ENCODE peak calls at places on chromosomes 16 and 17, in eight cellular contexts. One of them, this sample, is unnamed.

GRCh38 chr17:43713494-43714162 is 45.0 kb downstream of the SOST start:
- DNase-seq in HFF-Myc: no peak
- DNase-seq in right cardiac atrium: peak
- DNase-seq in psoas muscle: no peak
- DNase-seq in pancreas: peak
- DNase-seq in fibroblast of mammary gland: no peak
- DNase-seq in HCT116: no peak
- DNase-seq in breast epithelium: no peak
- DNase-seq in this sample: no peak

GRCh38 chr17:19305261-19305660 is 57.3 kb downstream of the B9D1 start:
- DNase-seq in pancreas: no peak
- DNase-seq in fibroblast of mammary gland: no peak
- DNase-seq in breast epithelium: no peak
- DNase-seq in right cardiac atrium: no peak
- DNase-seq in HCT116: no peak
- DNase-seq in psoas muscle: no peak
- DNase-seq in HFF-Myc: no peak
- DNase-seq in this sample: no peak

GRCh38 chr16:15976929-15977637 is 27.7 kb downstream of the ABCC1 start:
- DNase-seq in HCT116: no peak
- DNase-seq in pancreas: no peak
- DNase-seq in HFF-Myc: no peak
- DNase-seq in right cardiac atrium: peak
- DNase-seq in breast epithelium: no peak
- DNase-seq in fibroblast of mammary gland: peak
- DNase-seq in psoas muscle: peak
- DNase-seq in this sample: no peak

GRCh38 chr16:22005746-22006145 is 2.2 kb upstream of the MOSMO start:
- DNase-seq in HCT116: no peak
- DNase-seq in HFF-Myc: no peak
- DNase-seq in right cardiac atrium: no peak
- DNase-seq in breast epithelium: no peak
- DNase-seq in psoas muscle: no peak
- DNase-seq in fibroblast of mammary gland: no peak
- DNase-seq in pancreas: no peak
- DNase-seq in this sample: no peak

GRCh38 chr16:47928008-47928407 is 227.8 kb downstream of the ABCC12 start:
- DNase-seq in breast epithelium: no peak
- DNase-seq in pancreas: no peak
- DNase-seq in HCT116: peak
- DNase-seq in HFF-Myc: no peak
- DNase-seq in right cardiac atrium: no peak
- DNase-seq in psoas muscle: no peak
- DNase-seq in fibroblast of mammary gland: peak
- DNase-seq in this sample: no peak

GRCh38 chr16:29306953-29307597 is 99.4 kb downstream of the NPIPB11 start:
- DNase-seq in right cardiac atrium: no peak
- DNase-seq in HCT116: no peak
- DNase-seq in HFF-Myc: no peak
- DNase-seq in breast epithelium: no peak
- DNase-seq in psoas muscle: no peak
- DNase-seq in pancreas: no peak
- DNase-seq in fibroblast of mammary gland: peak
- DNase-seq in this sample: no peak

GRCh38 chr17:63476857-63477470 is at the start of gene ACE:
- DNase-seq in breast epithelium: no peak
- DNase-seq in fibroblast of mammary gland: no peak
- DNase-seq in HFF-Myc: no peak
- DNase-seq in HCT116: no peak
- DNase-seq in pancreas: no peak
- DNase-seq in right cardiac atrium: peak
- DNase-seq in psoas muscle: no peak
- DNase-seq in this sample: no peak

GRCh38 chr17:67606471-67606870 is 111.3 kb upstream of the NOL11 start:
- DNase-seq in psoas muscle: peak
- DNase-seq in breast epithelium: no peak
- DNase-seq in pancreas: peak
- DNase-seq in right cardiac atrium: peak
- DNase-seq in HFF-Myc: no peak
- DNase-seq in HCT116: no peak
- DNase-seq in fibroblast of mammary gland: no peak
- DNase-seq in this sample: peak

GRCh38 chr17:56274491-56274890 is 121.2 kb downstream of the ANKFN1 start:
- DNase-seq in HFF-Myc: no peak
- DNase-seq in psoas muscle: no peak
- DNase-seq in pancreas: no peak
- DNase-seq in HCT116: no peak
- DNase-seq in right cardiac atrium: no peak
- DNase-seq in fibroblast of mammary gland: no peak
- DNase-seq in breast epithelium: no peak
- DNase-seq in this sample: no peak

GRCh38 chr16:28193530-28194423 is 18.0 kb downstream of the XPO6 start:
- DNase-seq in HCT116: no peak
- DNase-seq in right cardiac atrium: no peak
- DNase-seq in pancreas: no peak
- DNase-seq in HFF-Myc: peak
- DNase-seq in psoas muscle: no peak
- DNase-seq in fibroblast of mammary gland: peak
- DNase-seq in breast epithelium: no peak
- DNase-seq in this sample: no peak

GRCh38 chr17:62618647-62619412 is 8.6 kb upstream of the MRC2 start:
- DNase-seq in right cardiac atrium: peak
- DNase-seq in HFF-Myc: no peak
- DNase-seq in breast epithelium: no peak
- DNase-seq in HCT116: no peak
- DNase-seq in fibroblast of mammary gland: no peak
- DNase-seq in pancreas: no peak
- DNase-seq in psoas muscle: peak
- DNase-seq in this sample: no peak

GRCh38 chr17:42311240-42312034 is 23.1 kb downstream of the STAT5A start:
- DNase-seq in fibroblast of mammary gland: peak
- DNase-seq in pancreas: no peak
- DNase-seq in breast epithelium: peak
- DNase-seq in HFF-Myc: peak
- DNase-seq in right cardiac atrium: peak
- DNase-seq in psoas muscle: peak
- DNase-seq in HCT116: no peak
- DNase-seq in this sample: no peak

GRCh38 chr16:4511441-4512082 is 27.0 kb downstream of the CDIP1 start:
- DNase-seq in psoas muscle: no peak
- DNase-seq in fibroblast of mammary gland: peak
- DNase-seq in pancreas: peak
- DNase-seq in breast epithelium: no peak
- DNase-seq in HFF-Myc: no peak
- DNase-seq in HCT116: no peak
- DNase-seq in right cardiac atrium: peak
- DNase-seq in this sample: no peak

GRCh38 chr16:47503936-47504335 is 42.8 kb downstream of the PHKB start:
- DNase-seq in HFF-Myc: peak
- DNase-seq in pancreas: no peak
- DNase-seq in fibroblast of mammary gland: peak
- DNase-seq in breast epithelium: no peak
- DNase-seq in right cardiac atrium: no peak
- DNase-seq in psoas muscle: no peak
- DNase-seq in HCT116: peak
- DNase-seq in this sample: no peak

GRCh38 chr17:73750975-73751374 is 106.7 kb upstream of the SDK2 start:
- DNase-seq in psoas muscle: no peak
- DNase-seq in HCT116: no peak
- DNase-seq in fibroblast of mammary gland: no peak
- DNase-seq in breast epithelium: no peak
- DNase-seq in HFF-Myc: no peak
- DNase-seq in pancreas: peak
- DNase-seq in right cardiac atrium: no peak
- DNase-seq in this sample: no peak

GRCh38 chr16:30571444-30572322 is at the start of gene ZNF688:
- DNase-seq in right cardiac atrium: peak
- DNase-seq in HCT116: peak
- DNase-seq in pancreas: peak
- DNase-seq in psoas muscle: peak
- DNase-seq in HFF-Myc: peak
- DNase-seq in fibroblast of mammary gland: peak
- DNase-seq in breast epithelium: peak
- DNase-seq in this sample: peak

DNA sequence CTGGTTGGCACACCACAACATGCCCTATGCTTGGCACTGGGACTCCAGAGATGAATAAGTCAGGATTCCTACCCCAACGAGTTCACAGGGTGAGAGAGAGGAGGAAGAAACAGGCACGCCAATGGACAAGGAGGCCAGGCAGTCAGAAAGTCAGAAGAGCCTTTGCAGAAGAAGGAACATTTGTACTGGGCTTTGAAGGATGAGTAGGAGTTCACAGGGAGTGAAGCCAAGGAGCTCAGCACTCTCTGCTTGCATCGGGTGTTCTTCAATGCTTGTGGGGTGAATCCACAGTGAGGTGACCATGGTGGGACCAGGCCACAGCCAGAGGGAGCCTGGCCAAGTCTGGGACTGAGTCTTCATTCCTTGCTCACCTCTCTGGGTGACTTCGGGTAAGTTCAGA is 47.5 kb downstream of the AIPL1 start:
- DNase-seq in HFF-Myc: no peak
- DNase-seq in HCT116: no peak
- DNase-seq in breast epithelium: no peak
- DNase-seq in psoas muscle: no peak
- DNase-seq in pancreas: no peak
- DNase-seq in right cardiac atrium: no peak
- DNase-seq in fibroblast of mammary gland: no peak
- DNase-seq in this sample: no peak
- H3K4me3 ChIP-seq in HFF-Myc: no peak
- H3K4me3 ChIP-seq in HCT116: no peak
- H3K4me3 ChIP-seq in breast epithelium: no peak
- H3K4me3 ChIP-seq in psoas muscle: no peak
- H3K4me3 ChIP-seq in pancreas: no peak
- H3K4me3 ChIP-seq in right cardiac atrium: no peak
- H3K4me3 ChIP-seq in fibroblast of mammary gland: no peak
- H3K4me3 ChIP-seq in this sample: no peak

GRCh38 chr17:69069289-69069688 is 8.6 kb upstream of the ABCA9 start:
- DNase-seq in fibroblast of mammary gland: peak
- DNase-seq in HFF-Myc: no peak
- DNase-seq in breast epithelium: no peak
- DNase-seq in HCT116: no peak
- DNase-seq in pancreas: no peak
- DNase-seq in right cardiac atrium: no peak
- DNase-seq in psoas muscle: no peak
- DNase-seq in this sample: no peak
- H3K4me3 ChIP-seq in fibroblast of mammary gland: no peak
- H3K4me3 ChIP-seq in HFF-Myc: no peak
- H3K4me3 ChIP-seq in breast epithelium: no peak
- H3K4me3 ChIP-seq in HCT116: no peak
- H3K4me3 ChIP-seq in pancreas: no peak
- H3K4me3 ChIP-seq in right cardiac atrium: no peak
- H3K4me3 ChIP-seq in psoas muscle: no peak
- H3K4me3 ChIP-seq in this sample: no peak

GRCh38 chr17:69608808-69609494 is 194.5 kb downstream of the MAP2K6 start:
- DNase-seq in fibroblast of mammary gland: peak
- DNase-seq in breast epithelium: peak
- DNase-seq in pancreas: no peak
- DNase-seq in HFF-Myc: peak
- DNase-seq in right cardiac atrium: peak
- DNase-seq in HCT116: no peak
- DNase-seq in psoas muscle: no peak
- DNase-seq in this sample: no peak

GRCh38 chr17:69606142-69606800 is 191.8 kb downstream of the MAP2K6 start:
- DNase-seq in HFF-Myc: no peak
- DNase-seq in right cardiac atrium: no peak
- DNase-seq in HCT116: no peak
- DNase-seq in fibroblast of mammary gland: no peak
- DNase-seq in breast epithelium: no peak
- DNase-seq in pancreas: no peak
- DNase-seq in psoas muscle: no peak
- DNase-seq in this sample: no peak

GRCh38 chr17:69609495-69610315 is 195.2 kb downstream of the MAP2K6 start:
- DNase-seq in psoas muscle: no peak
- DNase-seq in fibroblast of mammary gland: peak
- DNase-seq in HCT116: peak
- DNase-seq in right cardiac atrium: no peak
- DNase-seq in HFF-Myc: no peak
- DNase-seq in pancreas: no peak
- DNase-seq in breast epithelium: no peak
- DNase-seq in this sample: no peak

GRCh38 chr17:69607162-69607834 is 192.8 kb downstream of the MAP2K6 start:
- DNase-seq in breast epithelium: peak
- DNase-seq in HCT116: peak
- DNase-seq in fibroblast of mammary gland: peak
- DNase-seq in psoas muscle: peak
- DNase-seq in HFF-Myc: peak
- DNase-seq in pancreas: peak
- DNase-seq in right cardiac atrium: peak
- DNase-seq in this sample: peak

DNA sequence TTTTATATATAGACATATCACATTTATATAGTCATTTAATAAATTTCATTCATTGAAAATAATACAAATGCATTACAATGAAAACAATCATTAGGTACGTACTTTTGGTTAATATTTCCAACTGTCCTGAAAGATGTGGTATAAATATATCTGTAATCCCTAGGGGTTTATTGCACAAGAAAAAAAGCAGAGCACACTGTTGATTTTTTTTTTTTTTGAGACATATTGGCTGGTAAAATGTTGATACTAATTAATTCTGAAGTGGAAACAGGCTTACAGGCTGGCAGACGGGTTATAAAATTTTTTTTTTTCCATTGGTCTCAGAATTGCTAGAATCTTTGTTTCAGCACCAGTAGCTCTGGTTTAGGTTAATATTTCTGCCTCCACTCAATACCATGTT is 193.6 kb downstream of the MAP2K6 start:
- DNase-seq in right cardiac atrium: no peak
- DNase-seq in pancreas: no peak
- DNase-seq in fibroblast of mammary gland: no peak
- DNase-seq in psoas muscle: no peak
- DNase-seq in breast epithelium: no peak
- DNase-seq in HFF-Myc: no peak
- DNase-seq in HCT116: no peak
- DNase-seq in this sample: no peak
- H3K4me3 ChIP-seq in right cardiac atrium: no peak
- H3K4me3 ChIP-seq in pancreas: no peak
- H3K4me3 ChIP-seq in fibroblast of mammary gland: no peak
- H3K4me3 ChIP-seq in psoas muscle: no peak
- H3K4me3 ChIP-seq in breast epithelium: no peak
- H3K4me3 ChIP-seq in HFF-Myc: no peak
- H3K4me3 ChIP-seq in HCT116: no peak
- H3K4me3 ChIP-seq in this sample: no peak

DNA sequence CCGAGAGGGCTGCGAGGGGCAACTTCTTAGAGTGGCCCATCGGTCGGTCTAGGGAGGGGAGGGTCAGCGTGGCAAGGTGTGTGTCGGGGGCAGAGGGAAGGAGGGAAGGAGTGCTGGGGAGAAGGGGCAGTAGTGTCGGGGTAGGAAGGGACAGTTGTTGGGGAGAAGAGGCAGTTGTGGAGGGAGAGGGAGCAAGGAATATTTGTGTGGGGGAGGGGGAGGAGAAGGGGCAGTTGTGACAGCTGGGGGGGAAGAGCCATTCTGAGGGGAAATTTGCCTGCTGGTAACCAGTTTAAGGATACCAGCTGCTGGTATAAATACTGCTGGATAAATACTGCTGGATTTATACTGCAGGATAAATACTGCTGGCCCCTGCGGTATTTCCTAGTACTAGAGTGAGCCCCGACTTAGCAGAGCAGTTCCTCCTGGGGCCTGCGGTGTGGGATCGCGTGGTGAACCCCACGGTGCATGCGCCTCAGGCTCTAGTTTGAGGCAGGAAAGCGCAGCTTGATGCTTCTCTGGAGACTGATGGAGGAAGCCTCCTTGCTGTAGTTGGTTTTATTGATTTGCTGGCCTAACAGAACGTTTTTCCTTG is 309 bp downstream of the DNAH2 start:
- DNase-seq in breast epithelium: no peak
- DNase-seq in psoas muscle: no peak
- DNase-seq in fibroblast of mammary gland: no peak
- DNase-seq in pancreas: no peak
- DNase-seq in HFF-Myc: no peak
- DNase-seq in HCT116: no peak
- DNase-seq in right cardiac atrium: no peak
- DNase-seq in this sample: no peak
- H3K4me3 ChIP-seq in breast epithelium: peak
- H3K4me3 ChIP-seq in psoas muscle: peak
- H3K4me3 ChIP-seq in fibroblast of mammary gland: peak
- H3K4me3 ChIP-seq in pancreas: peak
- H3K4me3 ChIP-seq in HFF-Myc: peak
- H3K4me3 ChIP-seq in HCT116: peak
- H3K4me3 ChIP-seq in right cardiac atrium: peak
- H3K4me3 ChIP-seq in this sample: peak